ENCODE peak calls at places on chromosome 14, in five cellular contexts. Q is stomach, H is cardiac muscle cell, R is brain microvascular endothelial cell, P is RWPE2. S is an unnamed sample.

GRCh38 chr14:61764342-61765122 is 2.3 kb downstream of the SNAPC1 start:
- DNase-seq in Q (no peak), H (no peak), P (no peak), R (no peak), S (no peak)

GRCh38 chr14:92832137-92832700 is 38.1 kb downstream of the GOLGA5 start:
- DNase-seq in P (no peak), H (no peak), Q (no peak), R (no peak), S (no peak)

GRCh38 chr14:26598672-26599131 is 869 bp upstream of the NOVA1 start:
- DNase-seq in H (no peak), Q (no peak), P (no peak), R (no peak), S (no peak)

GRCh38 chr14:24325963-24326362 is 8.9 kb downstream of the ADCY4 start:
- DNase-seq in P (no peak), H (no peak), Q (no peak), R (no peak), S (no peak)

GRCh38 chr14:95815226-95815690 is 61.4 kb upstream of the TUNAR start:
- DNase-seq in H (peak; percentile 15), Q (no peak), R (no peak), P (no peak), S (no peak)

GRCh38 chr14:73236752-73237218 is 521 bp upstream of the PAPLN start:
- DNase-seq in P (no peak), H (no peak), R (no peak), Q (no peak), S (no peak)

GRCh38 chr14:62501021-62501750 is 544.1 kb downstream of the KCNH5 start:
- DNase-seq in Q (no peak), R (no peak), P (no peak), H (no peak), S (no peak)

GRCh38 chr14:24178399-24179178 is 6.7 kb downstream of the REC8 start:
- DNase-seq in H (no peak), Q (no peak), P (peak; percentile 59), R (no peak), S (no peak)

GRCh38 chr14:31930493-31931225 is 146.4 kb upstream of the ARHGAP5 start:
- DNase-seq in R (no peak), P (no peak), H (no peak), Q (no peak), S (peak; percentile 42)

DNA sequence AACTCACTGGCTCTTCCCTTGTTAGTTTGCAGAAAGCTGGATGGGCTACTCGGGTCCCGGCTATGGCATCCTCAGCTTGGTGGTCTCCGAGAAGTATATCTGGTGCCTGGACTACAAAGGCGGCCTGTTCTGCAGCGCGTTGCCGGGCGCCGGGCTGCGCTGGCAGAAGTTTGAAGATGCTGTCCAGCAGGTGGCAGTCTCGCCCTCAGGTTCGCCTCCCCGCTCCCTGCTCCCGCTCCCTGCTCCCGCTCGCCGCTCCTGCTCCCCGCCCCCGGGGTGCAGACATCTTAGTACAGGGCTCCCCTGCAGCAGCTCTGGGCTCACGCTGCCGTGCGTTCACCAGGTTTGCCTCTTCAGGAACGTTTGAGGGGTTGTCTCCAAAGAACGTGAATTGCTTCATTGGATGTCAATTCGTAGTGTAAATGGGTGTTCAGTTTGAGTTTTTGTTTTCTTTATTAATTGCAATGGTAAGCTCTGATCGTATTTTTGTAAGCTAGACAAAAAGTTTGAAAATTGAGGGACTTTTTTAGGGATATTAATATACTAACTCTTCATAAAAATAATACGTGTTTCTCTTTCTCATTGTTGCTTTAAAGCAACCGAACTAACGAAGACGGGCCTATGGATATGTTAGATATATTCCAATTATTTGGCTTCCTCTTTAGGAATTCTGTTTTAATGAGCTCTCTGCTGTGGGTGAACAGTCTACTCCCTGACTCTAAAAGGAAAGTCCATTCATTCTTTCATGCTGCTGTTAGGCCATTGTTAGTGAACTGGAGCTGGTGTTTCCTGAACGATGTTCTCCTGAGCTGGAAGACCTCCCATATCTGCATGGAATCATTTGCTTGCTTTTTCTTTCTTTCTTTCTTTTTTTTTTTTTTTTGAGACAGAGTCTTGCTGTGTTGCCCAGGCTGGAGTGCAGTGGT is 71.3 kb downstream of the ANKRD9 start:
- DNase-seq in Q (peak; percentile 89), H (peak; percentile 92), R (peak; percentile 49), P (peak; percentile 91), S (peak; percentile 12)
- TF ChIP-seq CTCF in Q (peak; percentile 71), H (peak; percentile 68), R (peak; percentile 82), P (peak; percentile 96), S (peak; percentile 81)

DNA sequence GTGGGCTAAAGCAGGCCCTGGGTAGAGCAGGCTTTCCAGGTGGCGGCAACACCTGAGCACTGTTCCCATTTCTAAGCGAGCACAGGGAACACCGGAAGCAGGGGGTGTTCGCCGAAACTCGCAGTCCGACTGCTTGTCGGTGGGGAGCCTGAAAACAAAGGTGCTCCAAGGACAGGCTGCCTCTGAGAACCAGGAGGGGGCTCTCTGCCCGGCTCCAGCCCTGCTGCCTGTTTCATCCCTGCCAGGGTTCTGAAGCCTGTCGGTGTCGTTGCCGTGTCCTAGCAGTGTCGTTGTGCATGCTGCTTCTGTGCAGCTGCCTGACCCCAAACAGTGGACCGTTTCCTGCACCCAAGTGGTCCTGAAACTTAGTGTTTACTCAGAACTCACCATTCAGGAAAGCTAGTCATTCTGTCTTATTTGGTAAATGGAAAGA is 21.8 kb downstream of the CCNK start:
- DNase-seq in R (no peak), Q (no peak), H (no peak), P (no peak), S (no peak)
- H3K36me3 ChIP-seq in R (peaks cover 70% of the 10 kb centered on the region), Q (peaks cover 100% of the 10 kb centered on the region), H (peaks cover 67% of the 10 kb centered on the region), P (peaks cover 100% of the 10 kb centered on the region), S (no peaks in the 10 kb centered on the region)

GRCh38 chr14:44657688-44658388 is 150.8 kb upstream of the FSCB start:
- DNase-seq in Q (no peak), H (peak; percentile 54), R (no peak), P (no peak), S (peak; percentile 5)
- TF ChIP-seq CTCF in Q (no peak), H (peak; percentile 60), R (peak; percentile 51), P (peak; percentile 58), S (peak; percentile 46)

GRCh38 chr14:103393687-103394626 is 8.7 kb downstream of the MARK3 start:
- DNase-seq in R (no peak), P (no peak), H (peak; percentile 46), Q (no peak), S (no peak)

GRCh38 chr14:103398427-103399195 is 13.4 kb downstream of the MARK3 start:
- DNase-seq in P (no peak), Q (no peak), R (no peak), H (no peak), S (no peak)

GRCh38 chr14:103393078-103393477 is 7.9 kb downstream of the MARK3 start:
- DNase-seq in H (no peak), P (no peak), R (no peak), Q (peak; percentile 39), S (no peak)

GRCh38 chr14:103395245-103395644 is 10.0 kb downstream of the MARK3 start:
- DNase-seq in H (no peak), P (no peak), R (peak; percentile 28), Q (no peak), S (no peak)

DNA sequence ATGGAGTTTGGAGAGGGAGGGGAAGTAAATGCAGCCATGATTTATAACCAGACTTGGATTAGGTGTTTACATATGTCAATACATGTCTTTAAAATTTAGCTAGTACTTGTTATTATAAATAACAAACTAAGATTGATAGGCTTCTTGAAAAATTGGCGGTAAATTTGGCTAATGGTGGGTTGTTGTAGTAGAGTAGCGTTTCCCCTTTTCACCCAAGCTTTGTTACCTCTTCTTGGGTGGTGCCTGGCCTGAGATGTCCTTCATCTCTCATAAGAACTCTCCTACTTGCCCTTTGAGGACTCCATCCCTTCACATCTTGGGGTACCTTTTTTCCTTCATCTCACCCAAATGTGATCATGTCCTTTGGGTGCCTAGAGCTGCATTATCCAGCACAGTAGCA is 11.2 kb downstream of the MARK3 start:
- DNase-seq in H (no peak), Q (no peak), R (no peak), P (no peak), S (no peak)
- H3K36me3 ChIP-seq in H (no peaks in the 10 kb centered on the region), Q (no peaks in the 10 kb centered on the region), R (no peaks in the 10 kb centered on the region), P (peaks cover 4% of the 10 kb centered on the region), S (no peaks in the 10 kb centered on the region)

GRCh38 chr14:59022144-59022543 is 166.3 kb upstream of the DAAM1 start:
- DNase-seq in R (no peak), Q (no peak), P (no peak), H (no peak), S (no peak)
- TF ChIP-seq CTCF in R (peak; percentile 44), Q (no peak), P (peak; percentile 58), H (peak; percentile 17), S (peak; percentile 24)

GRCh38 chr14:102011631-102012030 is 47.3 kb downstream of the DYNC1H1 start:
- DNase-seq in Q (no peak), H (no peak), R (no peak), P (no peak), S (no peak)

GRCh38 chr14:102015771-102016170 is 51.4 kb downstream of the DYNC1H1 start:
- DNase-seq in Q (no peak), P (no peak), H (no peak), R (no peak), S (no peak)

GRCh38 chr14:102013669-102014200 is 49.4 kb downstream of the DYNC1H1 start:
- DNase-seq in R (no peak), P (no peak), Q (no peak), H (no peak), S (no peak)

GRCh38 chr14:102015045-102015685 is 50.8 kb downstream of the DYNC1H1 start:
- DNase-seq in R (no peak), Q (no peak), H (no peak), P (no peak), S (no peak)

DNA sequence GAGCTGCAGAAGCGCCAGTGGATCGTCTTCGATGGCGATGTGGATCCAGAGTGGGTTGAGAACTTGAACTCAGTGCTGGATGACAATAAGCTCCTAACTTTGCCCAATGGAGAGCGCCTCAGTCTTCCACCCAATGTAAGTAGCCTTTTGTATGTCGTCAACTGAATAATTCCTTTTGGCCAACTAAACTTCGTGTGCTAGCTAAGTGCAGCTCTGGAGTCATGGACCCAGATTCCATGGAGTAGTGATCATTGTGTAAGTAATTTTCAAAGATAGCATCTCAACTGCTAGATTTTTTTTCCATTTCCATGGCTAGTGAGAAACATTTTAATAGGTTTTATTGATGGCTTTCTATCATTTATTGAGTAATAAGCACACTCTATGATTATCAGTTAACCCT is 48.0 kb downstream of the DYNC1H1 start:
- DNase-seq in Q (no peak), H (no peak), R (no peak), P (no peak), S (no peak)
- H3K36me3 ChIP-seq in Q (peaks cover 100% of the 10 kb centered on the region), H (peaks cover 82% of the 10 kb centered on the region), R (peaks cover 96% of the 10 kb centered on the region), P (peaks cover 100% of the 10 kb centered on the region), S (peaks cover 11% of the 10 kb centered on the region)